ENCODE peak calls at places on chromosomes 13 and 19, in seven cellular contexts. A is K562, C is HCT116, F is A549, W is H1, M is endothelial cell of umbilical vein, Q is HepG2. T is an unnamed sample.

GRCh38 chr13:102825921-102826706 is 19.7 kb upstream of the ERCC5 start:
- DNase-seq in A (no peak), M (peak), W (no peak), C (no peak), F (no peak), Q (no peak), T (peak)

GRCh38 chr13:39875111-39875510 is 219.6 kb downstream of the COG6 start:
- DNase-seq in W (no peak), C (no peak), M (no peak), A (no peak), F (no peak), Q (no peak), T (no peak)

GRCh38 chr13:73325351-73326214 is 266.8 kb downstream of the KLF5 start:
- DNase-seq in Q (peak), M (peak), W (no peak), A (no peak), F (no peak), C (no peak), T (no peak)

GRCh38 chr19:47456721-47457478 is 14.8 kb downstream of the SLC8A2 start:
- DNase-seq in F (no peak), C (no peak), M (no peak), A (no peak), W (no peak), Q (no peak), T (no peak)

GRCh38 chr13:35953537-35954206 is 177.5 kb downstream of the DCLK1 start:
- DNase-seq in M (peak), A (peak), Q (peak), W (peak), C (peak), F (peak), T (peak)

GRCh38 chr13:29922281-29922821 is 71.9 kb upstream of the UBL3 start:
- DNase-seq in A (peak), Q (no peak), W (no peak), M (no peak), C (no peak), F (no peak), T (peak)

GRCh38 chr19:47471733-47472457 is at the start of gene SLC8A2:
- DNase-seq in W (peak), A (peak), M (peak), C (peak), F (peak), Q (peak), T (peak)

GRCh38 chr13:75725784-75726183 is 89.7 kb downstream of the LMO7 start:
- DNase-seq in W (no peak), A (no peak), C (no peak), M (peak), Q (no peak), F (no peak), T (no peak)

GRCh38 chr13:45335397-45336024 is 5.5 kb downstream of the TPT1 start:
- DNase-seq in C (no peak), A (no peak), Q (peak), F (no peak), W (no peak), M (no peak), T (peak)

GRCh38 chr13:45113809-45114208 is 6.5 kb upstream of the GTF2F2 start:
- DNase-seq in Q (no peak), M (no peak), A (no peak), F (no peak), C (no peak), W (no peak), T (no peak)

GRCh38 chr13:45690636-45691035 is 11.5 kb upstream of the CBY2 start:
- DNase-seq in Q (no peak), M (no peak), C (no peak), W (no peak), A (no peak), F (no peak), T (no peak)

GRCh38 chr19:1027020-1027952 is 878 bp downstream of the CNN2 start:
- DNase-seq in Q (no peak), C (no peak), M (peak), W (no peak), A (no peak), F (no peak), T (peak)

GRCh38 chr19:33100894-33101644 is 20.1 kb downstream of the GPATCH1 start:
- DNase-seq in Q (peak), A (peak), M (no peak), C (no peak), W (no peak), F (peak), T (no peak)

GRCh38 chr13:27770809-27771208 is 21.5 kb upstream of the GSX1 start:
- DNase-seq in C (peak), M (peak), A (no peak), W (no peak), F (peak), Q (peak), T (peak)

GRCh38 chr19:13865578-13866462 is 11.1 kb upstream of the NANOS3 start:
- DNase-seq in F (no peak), W (no peak), M (no peak), Q (no peak), A (peak), C (no peak), T (peak)

GRCh38 chr13:25375727-25376358 is 4.1 kb downstream of the ATP8A2 start:
- DNase-seq in A (peak), Q (peak), M (peak), W (no peak), C (peak), F (peak), T (peak)

GRCh38 chr13:110390572-110390971 is 83.5 kb downstream of the COL4A2 start:
- DNase-seq in F (no peak), W (no peak), Q (no peak), C (no peak), A (no peak), M (no peak), T (no peak)

GRCh38 chr19:38194061-38194701 is 29.8 kb downstream of the DPF1 start:
- DNase-seq in C (no peak), A (no peak), F (no peak), Q (peak), W (no peak), M (no peak), T (no peak)

GRCh38 chr19:46731584-46731983 is 14.3 kb upstream of the FKRP start:
- DNase-seq in M (no peak), Q (no peak), F (no peak), C (no peak), A (no peak), W (no peak), T (peak)

GRCh38 chr13:60220072-60220471 is 56.3 kb upstream of the DIAPH3 start:
- DNase-seq in W (no peak), A (peak), Q (no peak), M (no peak), C (no peak), F (no peak), T (no peak)

GRCh38 chr13:75512253-75512652 is 25.4 kb downstream of the COMMD6 start:
- DNase-seq in A (no peak), F (no peak), C (no peak), M (no peak), W (no peak), Q (no peak), T (no peak)

GRCh38 chr13:38957794-38958592 is 32.6 kb downstream of the STOML3 start:
- DNase-seq in F (no peak), C (no peak), W (no peak), A (no peak), Q (no peak), M (no peak), T (no peak)

GRCh38 chr13:65825039-65825438 is 1405.1 kb downstream of the PCDH9 start:
- DNase-seq in F (no peak), A (no peak), W (no peak), C (no peak), Q (no peak), M (peak), T (no peak)

GRCh38 chr19:54338521-54338920 is 441 bp downstream of the LILRA4 start:
- DNase-seq in A (no peak), M (no peak), C (no peak), W (no peak), Q (no peak), F (no peak), T (no peak)

GRCh38 chr19:44943801-44944249 is 1.8 kb downstream of the APOC4 start:
- DNase-seq in M (no peak), W (no peak), Q (no peak), F (no peak), A (peak), C (no peak), T (peak)

GRCh38 chr19:38781058-38781457 is 7.7 kb upstream of the LGALS7 start:
- DNase-seq in A (peak), M (no peak), Q (no peak), F (no peak), W (no peak), C (no peak), T (no peak)

GRCh38 chr19:48469056-48469881 is at the start of gene CYTH2:
- DNase-seq in M (peak), W (peak), F (peak), A (peak), C (peak), Q (peak), T (peak)

GRCh38 chr13:114099918-114100445 is 32.4 kb downstream of the RASA3 start:
- DNase-seq in W (no peak), F (peak), M (no peak), C (peak), A (no peak), Q (peak), T (peak)

GRCh38 chr13:100627142-100627541 is 38.6 kb upstream of the GGACT start:
- DNase-seq in M (no peak), A (no peak), F (no peak), C (no peak), Q (no peak), W (no peak), T (no peak)

GRCh38 chr13:99178636-99179035 is 22.0 kb upstream of the UBAC2 start:
- DNase-seq in A (no peak), M (no peak), C (no peak), Q (no peak), W (no peak), F (no peak), T (peak)

GRCh38 chr13:97921146-97921776 is 32.2 kb upstream of the IPO5 start:
- DNase-seq in C (no peak), F (no peak), M (no peak), Q (no peak), W (no peak), A (no peak), T (no peak)

GRCh38 chr19:55224038-55224665 is 4.4 kb downstream of the TMEM86B start:
- DNase-seq in C (no peak), F (no peak), W (no peak), M (no peak), Q (no peak), A (no peak), T (no peak)

GRCh38 chr13:94860981-94861407 is 148.6 kb upstream of the SOX21 start:
- DNase-seq in M (peak), A (no peak), Q (no peak), F (no peak), W (no peak), C (no peak), T (peak)

GRCh38 chr13:100534147-100534818 is 54.3 kb downstream of the GGACT start:
- DNase-seq in A (no peak), W (no peak), C (no peak), Q (no peak), M (no peak), F (no peak), T (no peak)

GRCh38 chr19:8338835-8339234 is 4.2 kb downstream of the KANK3 start:
- DNase-seq in C (no peak), M (no peak), A (peak), F (no peak), W (no peak), Q (no peak), T (no peak)

GRCh38 chr13:43783820-43784219 is 3.0 kb downstream of the ENOX1 start:
- DNase-seq in M (peak), C (no peak), W (no peak), F (peak), Q (no peak), A (no peak), T (no peak)

GRCh38 chr13:77697208-77698103 is at the start of gene SLAIN1:
- DNase-seq in M (peak), F (peak), W (peak), C (no peak), Q (peak), A (peak), T (peak)

GRCh38 chr13:69683921-69684663 is 423.5 kb upstream of the ATXN8OS start:
- DNase-seq in C (no peak), F (no peak), A (peak), M (no peak), Q (no peak), W (no peak), T (no peak)

GRCh38 chr13:99972190-99972731 is 694 bp upstream of the ZIC5 start:
- DNase-seq in W (no peak), A (no peak), M (no peak), F (no peak), C (no peak), Q (no peak), T (no peak)

DNA sequence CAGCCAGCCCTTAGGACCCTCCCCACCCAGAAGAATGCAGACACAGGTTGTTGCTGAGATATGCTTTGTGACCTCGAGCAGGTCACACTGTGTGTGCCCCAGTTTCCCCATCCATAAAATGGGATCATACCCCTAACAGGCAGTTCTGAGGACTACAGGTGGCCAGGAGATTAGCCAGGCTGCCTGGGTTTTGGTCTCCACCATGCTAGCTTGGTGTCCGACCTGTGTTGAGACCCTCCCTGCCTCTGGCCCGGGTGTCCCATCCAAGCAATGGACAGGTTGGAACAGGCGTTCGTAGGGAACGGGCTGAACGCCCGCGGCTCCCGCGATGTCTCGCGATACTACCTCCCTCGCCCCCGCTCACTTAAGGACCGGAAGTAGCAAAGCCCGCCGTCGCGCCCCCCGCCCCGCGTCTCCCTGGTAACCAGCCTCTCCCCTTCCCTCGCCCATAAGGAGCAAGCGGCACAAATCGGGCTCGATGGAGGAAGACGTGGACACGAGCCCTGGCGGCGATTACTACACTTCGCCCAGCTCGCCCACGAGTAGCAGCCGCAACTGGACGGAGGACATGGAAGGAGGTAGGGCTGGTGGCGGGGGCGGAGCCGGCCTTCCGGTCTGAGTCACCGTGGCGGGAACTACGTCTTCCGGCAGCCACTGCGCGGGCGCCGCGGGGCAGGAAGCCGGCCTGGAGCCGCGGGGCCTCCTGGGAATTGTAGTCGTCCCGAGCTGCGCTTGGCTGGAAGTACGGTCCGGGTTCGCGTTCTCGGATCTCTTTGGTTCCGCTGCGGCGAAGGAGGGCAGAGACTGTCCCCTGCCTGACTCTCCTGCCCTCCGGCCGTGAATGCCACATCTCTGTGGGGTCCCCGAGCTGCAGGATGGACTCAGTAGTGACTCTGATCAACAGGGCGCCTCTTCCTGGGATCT is 45.4 kb downstream of the SMIM24 start:
- DNase-seq in C (peak), W (peak), Q (peak), A (peak), M (peak), F (peak), T (peak)
- TF ChIP-seq POLR2A in C (no peak), W (no peak), Q (peak), A (peak), M (peak), F (no peak), T (peak)

DNA sequence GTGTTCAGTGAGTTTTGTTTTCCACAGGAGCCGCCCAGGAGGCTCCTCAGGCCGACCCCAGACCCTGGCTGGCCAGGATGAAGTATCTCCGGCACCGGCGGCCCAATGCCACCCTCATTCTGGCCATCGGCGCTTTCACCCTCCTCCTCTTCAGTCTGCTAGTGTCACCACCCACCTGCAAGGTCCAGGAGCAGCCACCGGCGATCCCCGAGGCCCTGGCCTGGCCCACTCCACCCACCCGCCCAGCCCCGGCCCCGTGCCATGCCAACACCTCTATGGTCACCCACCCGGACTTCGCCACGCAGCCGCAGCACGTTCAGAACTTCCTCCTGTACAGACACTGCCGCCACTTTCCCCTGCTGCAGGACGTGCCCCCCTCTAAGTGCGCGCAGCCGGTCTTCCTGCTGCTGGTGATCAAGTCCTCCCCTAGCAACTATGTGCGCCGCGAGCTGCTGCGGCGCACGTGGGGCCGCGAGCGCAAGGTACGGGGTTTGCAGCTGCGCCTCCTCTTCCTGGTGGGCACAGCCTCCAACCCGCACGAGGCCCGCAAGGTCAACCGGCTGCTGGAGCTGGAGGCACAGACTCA is 12.9 kb downstream of the B3GNT3 start:
- DNase-seq in W (no peak), M (no peak), Q (no peak), C (no peak), F (no peak), A (no peak), T (no peak)
- TF ChIP-seq CTCF in W (no peak), M (no peak), Q (no peak), C (no peak), F (no peak), A (no peak), T (no peak)

GRCh38 chr19:30648321-30648720 is 276.1 kb downstream of the ZNF536 start:
- DNase-seq in F (no peak), M (no peak), C (no peak), Q (no peak), W (no peak), A (no peak), T (no peak)

GRCh38 chr19:30651691-30652090 is 279.5 kb downstream of the ZNF536 start:
- DNase-seq in C (no peak), A (no peak), M (no peak), W (no peak), Q (no peak), F (no peak), T (no peak)

GRCh38 chr19:30649149-30649548 is 277.0 kb downstream of the ZNF536 start:
- DNase-seq in C (no peak), M (no peak), W (no peak), Q (no peak), F (no peak), A (no peak), T (no peak)

GRCh38 chr19:30651066-30651465 is 278.9 kb downstream of the ZNF536 start:
- DNase-seq in F (no peak), C (no peak), Q (no peak), W (no peak), A (no peak), M (no peak), T (no peak)

DNA sequence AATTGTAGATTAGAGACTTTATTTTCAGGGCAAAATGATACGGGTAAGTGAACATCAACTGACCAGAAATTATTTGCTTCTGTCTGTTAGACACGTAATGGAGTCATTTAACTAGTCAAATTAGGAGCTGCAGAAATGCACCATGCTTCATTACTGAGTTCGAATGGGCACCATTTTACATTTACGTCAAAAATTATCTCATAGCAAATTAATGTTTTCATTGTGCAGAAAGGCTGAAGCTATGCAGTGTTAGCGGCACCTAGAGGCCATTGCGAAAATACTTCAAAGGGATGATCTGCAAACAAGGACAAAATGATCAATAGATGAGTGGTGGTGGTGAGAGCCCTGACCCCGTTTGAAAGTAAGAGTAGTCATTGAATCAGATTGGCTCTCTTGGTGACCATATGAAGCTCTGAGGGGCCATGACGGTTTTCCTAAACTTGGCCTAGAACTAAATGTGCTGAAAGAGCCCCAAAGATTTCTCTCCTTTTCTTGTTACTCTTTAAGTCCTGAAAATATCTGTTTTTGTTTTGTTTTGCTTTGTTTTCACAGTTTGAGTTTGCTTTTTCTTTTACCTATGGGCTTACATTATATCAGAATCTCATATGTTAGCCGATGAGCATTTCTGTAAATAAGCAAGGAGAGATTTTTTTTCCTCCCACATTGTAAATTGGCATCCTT is 277.9 kb downstream of the ZNF536 start:
- DNase-seq in Q (peak), F (peak), W (no peak), M (peak), A (peak), C (peak), T (peak)
- TF ChIP-seq MAX in Q (no peak), F (no peak), W (no peak), M (no peak), A (no peak), C (no peak), T (no peak)

GRCh38 chr13:52158629-52159158 is 703 bp downstream of the NEK3 start:
- DNase-seq in Q (no peak), W (no peak), C (no peak), F (no peak), A (no peak), M (peak), T (peak)

GRCh38 chr13:52162279-52163101 is 3.1 kb upstream of the NEK3 start:
- DNase-seq in A (no peak), F (no peak), M (peak), W (no peak), Q (peak), C (peak), T (peak)

GRCh38 chr13:52160053-52160452 is 656 bp upstream of the NEK3 start:
- DNase-seq in C (no peak), M (no peak), A (no peak), Q (no peak), W (no peak), F (no peak), T (no peak)

GRCh38 chr13:52159159-52159982 is at the start of gene NEK3:
- DNase-seq in M (peak), Q (peak), C (peak), A (peak), F (peak), W (peak), T (peak)

GRCh38 chr13:52161193-52161646 is 1.8 kb upstream of the NEK3 start:
- DNase-seq in F (no peak), A (no peak), C (no peak), M (peak), W (no peak), Q (peak), T (no peak)
- TF ChIP-seq POLR2A in F (no peak), A (no peak), C (no peak), M (no peak), W (no peak), Q (no peak), T (no peak)

GRCh38 chr13:48068036-48068435 is 26.9 kb downstream of the MED4 start:
- DNase-seq in W (no peak), A (no peak), F (no peak), C (no peak), Q (peak), M (no peak), T (no peak)
- TF ChIP-seq CTCF in W (no peak), A (no peak), F (no peak), C (peak), Q (peak), M (no peak), T (no peak)

GRCh38 chr13:72204291-72204690 is 337.3 kb upstream of the DACH1 start:
- DNase-seq in M (no peak), Q (no peak), A (no peak), W (no peak), C (peak), F (no peak), T (no peak)
- TF ChIP-seq MAX in M (no peak), Q (no peak), A (no peak), W (no peak), C (no peak), F (no peak), T (no peak)

T was measured in NB4.